ENCODE peak calls at places on chromosomes 16 and 17, in nine cellular contexts. N is CD4-positive, alpha-beta T cell; F is brain microvascular endothelial cell; H is fibroblast of pulmonary artery; L is tibial artery; B is HFF-Myc; Q is lower leg skin; O is HL-60; G is cardiac fibroblast. K is an unnamed sample.

GRCh38 chr17:73833779-73834613 is 189.8 kb upstream of the SDK2 start:
- DNase-seq in N (no peak), F (no peak), H (no peak), L (no peak), B (no peak), Q (no peak), O (no peak), G (no peak), K (no peak)

GRCh38 chr17:31610301-31610910 is 218.9 kb downstream of the RAB11FIP4 start:
- DNase-seq in N (no peak), F (no peak), H (no peak), L (no peak), B (no peak), Q (peak; percentile 46), O (no peak), G (no peak), K (no peak)

GRCh38 chr17:15900871-15901270 is 44.1 kb upstream of the ADORA2B start:
- DNase-seq in N (no peak), F (no peak), H (no peak), L (no peak), B (no peak), Q (peak; percentile 32), O (no peak), G (no peak), K (no peak)

GRCh38 chr17:57939797-57940196 is 15.4 kb downstream of the CUEDC1 start:
- DNase-seq in N (no peak), F (no peak), H (no peak), L (no peak), B (no peak), Q (no peak), O (peak; percentile 73), G (no peak), K (peak; percentile 72)

GRCh38 chr17:69677130-69677529 is 262.6 kb downstream of the MAP2K6 start:
- DNase-seq in N (no peak), F (no peak), H (peak; percentile 13), L (no peak), B (no peak), Q (no peak), O (no peak), G (no peak), K (no peak)

GRCh38 chr16:73068546-73069401 is 20.8 kb upstream of the ZFHX3 start:
- DNase-seq in N (no peak), F (peak; percentile 98), H (peak; percentile 97), L (peak; percentile 94), B (peak; percentile 74), Q (peak; percentile 91), O (peak; percentile 50), G (peak; percentile 96), K (peak; percentile 88)

GRCh38 chr17:34665803-34666763 is 86.7 kb downstream of the TMEM132E start:
- DNase-seq in N (no peak), F (no peak), H (no peak), L (no peak), B (no peak), Q (peak; percentile 14), O (no peak), G (no peak), K (no peak)

GRCh38 chr17:30933966-30934365 is 12.2 kb downstream of the ADAP2 start:
- DNase-seq in N (no peak), F (no peak), H (no peak), L (no peak), B (no peak), Q (no peak), O (no peak), G (no peak), K (no peak)

GRCh38 chr17:7834554-7834890 is 505 bp downstream of the KDM6B start:
- DNase-seq in N (no peak), F (no peak), H (no peak), L (no peak), B (no peak), Q (peak; percentile 94), O (no peak), G (no peak), K (peak; percentile 94)

GRCh38 chr17:47057831-47058230 is 78.8 kb upstream of the RPRML start:
- DNase-seq in N (no peak), F (no peak), H (no peak), L (no peak), B (no peak), Q (no peak), O (no peak), G (no peak), K (no peak)

GRCh38 chr16:84689126-84689525 is 10.7 kb upstream of the USP10 start:
- DNase-seq in N (no peak), F (peak; percentile 89), H (peak; percentile 85), L (no peak), B (peak; percentile 90), Q (peak; percentile 36), O (no peak), G (peak; percentile 71), K (no peak)

GRCh38 chr17:49959183-49959935 is 9.6 kb upstream of the DLX4 start:
- DNase-seq in N (no peak), F (no peak), H (no peak), L (no peak), B (no peak), Q (no peak), O (no peak), G (peak; percentile 14), K (no peak)

DNA sequence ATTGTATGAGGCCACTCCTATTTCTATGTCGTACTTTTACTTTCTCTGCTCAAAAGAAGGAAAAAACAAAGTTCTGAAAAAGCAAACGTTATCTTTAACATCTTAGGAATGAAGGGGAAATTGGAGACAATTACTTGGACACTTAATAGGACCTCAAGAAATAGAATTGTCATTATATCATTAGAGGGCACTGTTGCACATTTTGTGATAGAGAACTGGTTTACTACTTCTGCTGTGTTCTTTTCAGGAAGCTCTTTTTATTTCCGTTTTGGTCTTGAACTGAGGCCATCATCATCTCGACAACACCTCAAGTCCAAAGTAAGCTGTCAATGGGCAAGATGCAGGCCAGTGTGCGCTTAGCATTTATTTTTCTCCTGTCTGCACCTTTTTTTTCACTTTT is 14.6 kb downstream of the COG4 start:
- DNase-seq in N (no peak), F (no peak), H (peak; percentile 22), L (no peak), B (no peak), Q (no peak), O (no peak), G (peak; percentile 26), K (no peak)
- TF ChIP-seq CTCF in N (peak; percentile 41), F (no peak), H (peak; percentile 15), L (no peak), B (no peak), Q (no peak), O (peak; percentile 12), G (no peak), K (no peak)

GRCh38 chr17:78012428-78012827 is 53.9 kb downstream of the TNRC6C start:
- DNase-seq in N (no peak), F (no peak), H (no peak), L (no peak), B (no peak), Q (no peak), O (no peak), G (no peak), K (no peak)

GRCh38 chr17:78013683-78014467 is 55.4 kb downstream of the TNRC6C start:
- DNase-seq in N (peak; percentile 44), F (peak; percentile 65), H (peak; percentile 89), L (peak; percentile 74), B (peak; percentile 49), Q (no peak), O (no peak), G (peak; percentile 91), K (no peak)

GRCh38 chr17:78007655-78008054 is 49.2 kb downstream of the TNRC6C start:
- DNase-seq in N (no peak), F (no peak), H (no peak), L (no peak), B (no peak), Q (no peak), O (no peak), G (no peak), K (no peak)

GRCh38 chr17:78014651-78015050 is 56.1 kb downstream of the TNRC6C start:
- DNase-seq in N (no peak), F (no peak), H (no peak), L (no peak), B (no peak), Q (no peak), O (no peak), G (no peak), K (no peak)

DNA sequence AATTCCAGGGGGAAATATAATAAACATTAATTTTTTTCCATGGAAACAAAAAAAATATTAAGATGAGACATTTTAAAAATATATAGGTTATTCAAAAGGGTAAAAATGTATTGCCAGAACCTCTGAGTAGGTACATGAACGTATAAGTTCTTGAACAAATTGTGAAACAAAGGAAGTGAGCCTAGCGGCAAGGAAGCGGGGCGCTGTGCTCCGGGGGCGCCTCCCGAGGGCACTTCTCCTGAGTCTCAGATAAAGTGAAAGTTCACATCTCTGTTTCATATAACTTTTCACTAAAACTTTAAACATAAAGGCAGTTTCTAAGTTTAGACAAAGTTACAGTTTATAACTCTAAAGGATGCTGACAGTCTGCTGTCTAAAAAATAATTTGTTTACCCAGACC is 52.3 kb downstream of the TNRC6C start:
- DNase-seq in N (no peak), F (no peak), H (no peak), L (no peak), B (no peak), Q (no peak), O (no peak), G (no peak), K (peak; percentile 69)
- TF ChIP-seq CTCF in N (no peak), F (no peak), H (no peak), L (no peak), B (no peak), Q (no peak), O (no peak), G (no peak), K (no peak)

GRCh38 chr17:48228720-48229119 is 121.2 kb downstream of the SNX11 start:
- DNase-seq in N (no peak), F (no peak), H (no peak), L (no peak), B (no peak), Q (no peak), O (no peak), G (no peak), K (no peak)
- TF ChIP-seq CTCF in N (no peak), F (peak; percentile 18), H (no peak), L (no peak), B (no peak), Q (no peak), O (no peak), G (no peak), K (no peak)

GRCh38 chr17:72359811-72360210 is 239.0 kb downstream of the SOX9 start:
- DNase-seq in N (no peak), F (no peak), H (no peak), L (no peak), B (no peak), Q (no peak), O (no peak), G (no peak), K (no peak)

GRCh38 chr17:72360386-72360940 is 239.6 kb downstream of the SOX9 start:
- DNase-seq in N (no peak), F (no peak), H (no peak), L (no peak), B (no peak), Q (no peak), O (no peak), G (no peak), K (no peak)

GRCh38 chr17:72361892-72362291 is 241.1 kb downstream of the SOX9 start:
- DNase-seq in N (no peak), F (peak; percentile 56), H (no peak), L (no peak), B (no peak), Q (no peak), O (no peak), G (no peak), K (no peak)

GRCh38 chr17:72363336-72363620 is 242.5 kb downstream of the SOX9 start:
- DNase-seq in N (no peak), F (no peak), H (no peak), L (no peak), B (no peak), Q (no peak), O (no peak), G (no peak), K (no peak)

GRCh38 chr17:72362466-72363335 is 241.9 kb downstream of the SOX9 start:
- DNase-seq in N (no peak), F (peak; percentile 57), H (peak; percentile 47), L (no peak), B (no peak), Q (no peak), O (no peak), G (peak; percentile 50), K (no peak)
- TF ChIP-seq CTCF in N (no peak), F (no peak), H (no peak), L (no peak), B (no peak), Q (no peak), O (no peak), G (no peak), K (no peak)

K was measured in left lung.